ENCODE peak calls at places on chromosomes 7 and 10, in seven cellular contexts. B is AG04450, X is RWPE1, Z is kidney epithelial cell, G is NB4, P is foreskin fibroblast, D is endodermal cell. E is an unnamed sample.

GRCh38 chr10:87845624-87846377 is 17.5 kb downstream of the KLLN start:
- DNase-seq in X (peak; percentile 57), D (no peak), G (no peak), Z (peak; percentile 83), B (peak; percentile 68), P (no peak), E (no peak)

GRCh38 chr7:50356212-50356944 is 51.9 kb downstream of the IKZF1 start:
- DNase-seq in G (peak; percentile 99), Z (no peak), D (peak; percentile 19), B (no peak), P (no peak), X (no peak), E (no peak)

GRCh38 chr7:84297606-84298005 is 103.0 kb upstream of the SEMA3A start:
- DNase-seq in B (no peak), Z (no peak), X (no peak), P (peak; percentile 6), G (no peak), D (no peak), E (no peak)

GRCh38 chr10:31596765-31597164 is 277.7 kb downstream of the ZEB1 start:
- DNase-seq in B (no peak), G (no peak), P (no peak), D (no peak), Z (no peak), X (no peak), E (no peak)

GRCh38 chr10:132551808-132552130 is 14.2 kb downstream of the INPP5A start:
- DNase-seq in X (no peak), D (no peak), G (no peak), P (no peak), Z (no peak), B (no peak), E (no peak)

GRCh38 chr7:31957090-31957720 is 113.0 kb downstream of the PDE1C start:
- DNase-seq in Z (no peak), X (no peak), B (no peak), P (no peak), D (no peak), G (peak; percentile 37), E (no peak)

GRCh38 chr7:103065666-103066065 is 8.9 kb downstream of the FBXL13 start:
- DNase-seq in P (no peak), G (peak; percentile 85), Z (no peak), D (peak; percentile 74), X (no peak), B (no peak), E (peak; percentile 14)

GRCh38 chr7:2198760-2199159 is 34.0 kb downstream of the MAD1L1 start:
- DNase-seq in B (no peak), Z (no peak), G (no peak), X (no peak), P (no peak), D (no peak), E (no peak)

GRCh38 chr10:26650406-26650805 is 47.1 kb upstream of the PDSS1 start:
- DNase-seq in Z (no peak), P (no peak), D (no peak), X (no peak), G (no peak), B (no peak), E (no peak)

GRCh38 chr7:110587294-110587693 is 503.6 kb upstream of the LRRN3 start:
- DNase-seq in B (no peak), Z (no peak), P (no peak), D (no peak), X (no peak), G (no peak), E (no peak)

GRCh38 chr7:110592557-110592956 is 498.4 kb upstream of the LRRN3 start:
- DNase-seq in P (no peak), Z (no peak), G (no peak), B (no peak), X (no peak), D (no peak), E (no peak)

GRCh38 chr7:110595694-110596093 is 495.2 kb upstream of the LRRN3 start:
- DNase-seq in Z (no peak), G (no peak), D (no peak), P (no peak), B (no peak), X (no peak), E (no peak)

GRCh38 chr7:110591341-110591740 is 499.6 kb upstream of the LRRN3 start:
- DNase-seq in D (no peak), G (no peak), Z (no peak), B (no peak), P (peak; percentile 22), X (no peak), E (no peak)

GRCh38 chr7:110590415-110590814 is 500.5 kb upstream of the LRRN3 start:
- DNase-seq in D (peak; percentile 67), B (no peak), P (no peak), Z (no peak), G (no peak), X (no peak), E (no peak)
- TF ChIP-seq CTCF in D (peak; percentile 71), B (no peak), P (no peak), Z (no peak), G (no peak), X (no peak), E (no peak)

GRCh38 chr10:51892965-51893658 is 193.7 kb upstream of the CSTF2T start:
- DNase-seq in B (no peak), Z (no peak), X (no peak), P (no peak), D (peak; percentile 61), G (peak; percentile 25), E (no peak)
- TF ChIP-seq CTCF in B (no peak), Z (peak; percentile 24), X (no peak), P (peak; percentile 27), D (peak; percentile 71), G (peak; percentile 32), E (peak; percentile 46)

DNA sequence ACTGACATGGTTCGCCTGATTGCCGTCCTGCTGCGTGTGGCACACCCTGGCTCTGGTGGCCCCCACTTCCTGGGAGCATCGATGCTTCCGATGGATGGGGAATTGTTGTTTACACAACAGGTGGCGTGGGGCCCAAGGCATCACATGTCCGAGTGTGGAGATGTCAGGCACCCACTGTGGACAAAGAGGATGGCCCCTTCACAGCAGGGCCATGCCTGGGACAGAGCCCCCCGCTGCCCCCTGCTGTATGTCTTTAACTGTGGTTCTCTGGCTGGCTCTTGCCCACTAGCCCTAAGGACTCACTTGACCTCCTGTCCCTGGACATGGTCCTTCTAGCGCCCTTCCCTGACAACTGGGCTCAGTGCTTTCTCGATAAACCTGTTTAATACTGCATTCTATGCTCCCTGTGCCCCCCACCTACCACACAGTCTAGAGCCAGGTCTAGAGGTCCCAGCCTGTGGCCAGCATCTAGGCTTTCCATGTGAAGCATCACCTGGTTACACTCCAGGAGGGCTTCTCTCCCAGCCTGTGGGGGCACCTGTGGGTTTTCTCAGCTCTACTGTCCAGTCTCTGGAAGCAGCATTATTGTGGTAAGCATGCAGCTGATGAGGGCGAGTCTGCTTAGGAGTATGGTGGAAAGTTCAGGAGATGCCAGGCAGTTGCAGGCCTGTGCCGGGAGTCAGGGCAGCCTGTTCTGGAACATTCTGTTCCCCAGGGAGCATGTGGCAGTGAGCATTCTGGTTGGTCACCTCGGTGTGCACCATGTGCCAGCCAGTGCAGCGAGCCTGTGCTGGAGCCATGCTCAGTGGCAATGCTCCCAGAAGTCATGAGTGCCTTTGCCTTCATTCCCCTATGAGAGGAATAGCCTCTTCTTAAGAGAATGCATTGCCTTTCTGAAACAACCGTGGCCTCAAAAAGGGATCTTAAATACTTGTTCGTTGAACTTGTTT is 10.4 kb downstream of the ADCY1 start:
- DNase-seq in X (no peak), G (no peak), P (no peak), D (peak; percentile 45), Z (no peak), B (no peak), E (no peak)
- TF ChIP-seq CTCF in X (no peak), G (peak; percentile 18), P (no peak), D (peak; percentile 56), Z (no peak), B (no peak), E (peak; percentile 24)

GRCh38 chr7:140673063-140673769 is 471 bp downstream of the ADCK2 start:
- DNase-seq in X (peak; percentile 39), Z (no peak), D (peak; percentile 89), G (peak; percentile 48), B (no peak), P (no peak), E (peak; percentile 38)
- TF ChIP-seq CTCF in X (no peak), Z (no peak), D (no peak), G (no peak), B (no peak), P (no peak), E (no peak)

GRCh38 chr10:117419921-117420320 is 44.7 kb upstream of the PDZD8 start:
- DNase-seq in X (no peak), G (no peak), D (no peak), B (no peak), P (peak; percentile 52), Z (no peak), E (no peak)
- TF ChIP-seq CTCF in X (no peak), G (no peak), D (peak; percentile 60), B (no peak), P (no peak), Z (no peak), E (no peak)

GRCh38 chr10:97333601-97334369 is 744 bp downstream of the FRAT2 start:
- DNase-seq in G (peak; percentile 94), Z (no peak), B (no peak), P (no peak), X (peak; percentile 34), D (peak; percentile 79), E (no peak)
- TF ChIP-seq CTCF in G (no peak), Z (peak; percentile 1), B (peak; percentile 1), P (no peak), X (no peak), D (no peak), E (no peak)

E was measured in progenitor cell of endocrine pancreas.